ENCODE peak calls at places on chromosomes 7 and 10, in seven cellular contexts. R is heart right ventricle; P is activated CD8-positive, alpha-beta T cell treated with anti-CD3 and anti-CD28 coated beads for 36 hours; I is hepatocyte; N is stimulated activated CD4-positive, alpha-beta T cell treated with anti-CD3 and anti-CD28 coated beads, Interleukin-12 subunit alpha, Interleukin-12 subunit beta, amount 100 ng/mL, for 4 hours; E is iris pigment epithelial cell; B is T follicular helper cell. J is an unnamed sample.

GRCh38 chr7:13851756-13852155 is 137.7 kb downstream of the ETV1 start:
- DNase-seq in R (no peak), P (no peak), I (peak), N (no peak), E (peak), B (no peak), J (no peak)

GRCh38 chr10:42367532-42368230 is 270.7 kb downstream of the ZNF33B start:
- DNase-seq in R (peak), P (peak), I (no peak), N (peak), E (peak), B (no peak), J (peak)

GRCh38 chr7:39910108-39910869 is 39.8 kb upstream of the CDK13 start:
- DNase-seq in R (no peak), P (no peak), I (no peak), N (no peak), E (peak), B (no peak), J (peak)

GRCh38 chr10:74645681-74646080 is 180.7 kb upstream of the KAT6B start:
- DNase-seq in R (no peak), P (no peak), I (no peak), N (no peak), E (no peak), B (no peak), J (no peak)

GRCh38 chr10:72085166-72085565 is 3.2 kb downstream of the SPOCK2 start:
- DNase-seq in R (no peak), P (no peak), I (no peak), N (no peak), E (no peak), B (no peak), J (no peak)

GRCh38 chr7:1247527-1248041 is 14.9 kb downstream of the UNCX start:
- DNase-seq in R (no peak), P (no peak), I (no peak), N (no peak), E (no peak), B (no peak), J (no peak)

GRCh38 chr10:113718974-113719822 is 32.3 kb upstream of the PLEKHS1 start:
- DNase-seq in R (no peak), P (no peak), I (no peak), N (no peak), E (no peak), B (no peak), J (no peak)

GRCh38 chr7:107070710-107071109 is 26.2 kb downstream of the PRKAR2B start:
- DNase-seq in R (no peak), P (no peak), I (no peak), N (no peak), E (no peak), B (no peak), J (no peak)

GRCh38 chr10:110802551-110803238 is 69.0 kb upstream of the PDCD4 start:
- DNase-seq in R (peak), P (peak), I (peak), N (no peak), E (peak), B (peak), J (peak)

GRCh38 chr10:71835671-71836593 is 15.1 kb downstream of the PSAP start:
- DNase-seq in R (peak), P (peak), I (peak), N (no peak), E (peak), B (no peak), J (peak)

GRCh38 chr7:12703881-12704280 is 16.4 kb downstream of the ARL4A start:
- DNase-seq in R (no peak), P (no peak), I (no peak), N (no peak), E (peak), B (no peak), J (no peak)

GRCh38 chr10:16975188-16975587 is 154.4 kb downstream of the CUBN start:
- DNase-seq in R (no peak), P (no peak), I (no peak), N (no peak), E (no peak), B (no peak), J (no peak)

GRCh38 chr7:105806592-105807266 is 69.7 kb downstream of the ATXN7L1 start:
- DNase-seq in R (no peak), P (peak), I (peak), N (peak), E (peak), B (peak), J (no peak)

GRCh38 chr10:93039721-93040120 is 20.9 kb upstream of the CYP26C1 start:
- DNase-seq in R (no peak), P (peak), I (peak), N (no peak), E (peak), B (no peak), J (no peak)

GRCh38 chr7:120700806-120701205 is 157.1 kb downstream of the TSPAN12 start:
- DNase-seq in R (no peak), P (no peak), I (no peak), N (no peak), E (no peak), B (no peak), J (no peak)

GRCh38 chr7:157278791-157279678 is 57.8 kb upstream of the DNAJB6 start:
- DNase-seq in R (peak), P (no peak), I (no peak), N (no peak), E (no peak), B (no peak), J (no peak)

GRCh38 chr10:24820616-24821015 is 96.9 kb upstream of the ARHGAP21 start:
- DNase-seq in R (no peak), P (no peak), I (no peak), N (no peak), E (no peak), B (no peak), J (no peak)

GRCh38 chr7:76260171-76260703 is 42.2 kb upstream of the HSPB1 start:
- DNase-seq in R (no peak), P (peak), I (peak), N (peak), E (peak), B (peak), J (no peak)

GRCh38 chr10:22150842-22151241 is 67.0 kb downstream of the EBLN1 start:
- DNase-seq in R (no peak), P (no peak), I (no peak), N (no peak), E (no peak), B (no peak), J (no peak)

GRCh38 chr10:71161429-71161828 is 50.9 kb upstream of the UNC5B start:
- DNase-seq in R (no peak), P (peak), I (no peak), N (no peak), E (peak), B (no peak), J (no peak)

GRCh38 chr10:28120043-28120749 is 121.3 kb upstream of the ODAD2 start:
- DNase-seq in R (no peak), P (peak), I (no peak), N (no peak), E (no peak), B (no peak), J (no peak)

GRCh38 chr10:131908151-131908550 is 7.3 kb downstream of the PPP2R2D start:
- DNase-seq in R (no peak), P (no peak), I (no peak), N (no peak), E (no peak), B (no peak), J (no peak)

GRCh38 chr7:18702071-18702829 is 206.7 kb downstream of the HDAC9 start:
- DNase-seq in R (no peak), P (no peak), I (no peak), N (no peak), E (no peak), B (no peak), J (no peak)

GRCh38 chr10:47186941-47187340 is 113.1 kb upstream of the GDF10 start:
- DNase-seq in R (no peak), P (no peak), I (no peak), N (no peak), E (no peak), B (no peak), J (no peak)

GRCh38 chr10:21675157-21675796 is 141.2 kb downstream of the MLLT10 start:
- DNase-seq in R (no peak), P (peak), I (peak), N (peak), E (peak), B (no peak), J (no peak)

GRCh38 chr10:96497391-96497790 is 16.3 kb downstream of the TLL2 start:
- DNase-seq in R (no peak), P (no peak), I (no peak), N (no peak), E (no peak), B (no peak), J (no peak)

GRCh38 chr7:34727464-34727995 is 69.5 kb downstream of the NPSR1 start:
- DNase-seq in R (no peak), P (no peak), I (no peak), N (no peak), E (no peak), B (no peak), J (no peak)

GRCh38 chr7:154591544-154591943 is 411.4 kb downstream of the PAXIP1 start:
- DNase-seq in R (peak), P (no peak), I (peak), N (no peak), E (no peak), B (no peak), J (no peak)

GRCh38 chr10:132027423-132027983 is 38.2 kb upstream of the JAKMIP3 start:
- DNase-seq in R (no peak), P (no peak), I (no peak), N (no peak), E (peak), B (no peak), J (no peak)

GRCh38 chr7:39952378-39952777 is 2.3 kb downstream of the CDK13 start:
- DNase-seq in R (no peak), P (no peak), I (no peak), N (no peak), E (peak), B (no peak), J (no peak)

GRCh38 chr7:759569-759968 is 32.5 kb upstream of the PRKAR1B start:
- DNase-seq in R (no peak), P (no peak), I (no peak), N (no peak), E (no peak), B (no peak), J (no peak)

GRCh38 chr7:33129806-33130153 is 416 bp downstream of the BBS9 start:
- DNase-seq in R (no peak), P (peak), I (peak), N (no peak), E (peak), B (no peak), J (no peak)

GRCh38 chr7:97847791-97848190 is 24.4 kb downstream of the ASNS start:
- DNase-seq in R (no peak), P (no peak), I (no peak), N (no peak), E (no peak), B (no peak), J (no peak)

GRCh38 chr7:148344406-148344805 is 246.2 kb upstream of the C7orf33 start:
- DNase-seq in R (no peak), P (no peak), I (no peak), N (no peak), E (no peak), B (no peak), J (no peak)

GRCh38 chr7:94008537-94008936 is 4.4 kb upstream of the BET1 start:
- DNase-seq in R (no peak), P (peak), I (no peak), N (no peak), E (peak), B (no peak), J (no peak)

GRCh38 chr7:124720195-124720594 is 45.4 kb downstream of the GPR37 start:
- DNase-seq in R (no peak), P (no peak), I (no peak), N (no peak), E (peak), B (no peak), J (no peak)

GRCh38 chr7:142436601-142437000 is 178.7 kb upstream of the PRSS58 start:
- DNase-seq in R (no peak), P (no peak), I (no peak), N (no peak), E (peak), B (no peak), J (no peak)

J was measured in lower leg skin.